ENCODE peak calls at places on chromosomes 13 and 19, in eight cellular contexts. E is ovary, J is body of pancreas, Z is fibroblast of lung, L is tibial artery, D is stomach, Q is gastrocnemius medialis, T is thoracic aorta. Y is an unnamed sample.

GRCh38 chr19:42452590-42452989 is 9.8 kb upstream of the CXCL17 start:
- DNase-seq in J (no peak), T (no peak), L (no peak), E (no peak), D (no peak), Q (no peak), Z (no peak), Y (no peak)

GRCh38 chr13:52786747-52787146 is 47.1 kb upstream of the CNMD start:
- DNase-seq in T (no peak), L (no peak), J (no peak), Q (no peak), E (no peak), Z (no peak), D (no peak), Y (no peak)

GRCh38 chr13:20714563-20715339 is 11.3 kb downstream of the IL17D start:
- DNase-seq in Z (peak; percentile 82), D (no peak), L (peak; percentile 78), E (peak; percentile 46), J (peak; percentile 39), Q (no peak), T (no peak), Y (no peak)

GRCh38 chr13:20395061-20395916 is 130.4 kb downstream of the CRYL1 start:
- DNase-seq in Q (no peak), D (peak; percentile 19), L (no peak), T (no peak), Z (no peak), J (no peak), E (no peak), Y (no peak)

GRCh38 chr13:98439136-98439828 is 137.6 kb downstream of the STK24 start:
- DNase-seq in J (no peak), L (no peak), Q (no peak), E (no peak), Z (no peak), T (no peak), D (no peak), Y (no peak)

GRCh38 chr13:29958476-29958875 is 108.1 kb upstream of the UBL3 start:
- DNase-seq in Z (no peak), T (no peak), D (no peak), Q (no peak), J (no peak), L (no peak), E (no peak), Y (no peak)

GRCh38 chr13:45384474-45385174 is 33.5 kb downstream of the SLC25A30 start:
- DNase-seq in L (no peak), Z (no peak), Q (no peak), T (no peak), D (no peak), E (no peak), J (no peak), Y (no peak)

GRCh38 chr13:45542391-45542790 is 73.1 kb downstream of the ERICH6B start:
- DNase-seq in Z (no peak), J (no peak), D (no peak), L (no peak), Q (no peak), T (no peak), E (no peak), Y (no peak)

GRCh38 chr19:10018219-10018618 is 4.9 kb downstream of the RDH8 start:
- DNase-seq in Z (peak; percentile 40), L (no peak), T (no peak), D (no peak), J (no peak), E (no peak), Q (no peak), Y (no peak)

GRCh38 chr19:10936661-10937084 is 8.1 kb downstream of the TIMM29 start:
- DNase-seq in D (peak; percentile 41), Q (no peak), J (peak; percentile 77), E (peak; percentile 71), Z (peak; percentile 75), T (no peak), L (no peak), Y (peak; percentile 50)

GRCh38 chr13:93227906-93228801 is 1.5 kb downstream of the GPC6 start:
- DNase-seq in J (peak; percentile 54), Q (no peak), E (peak; percentile 76), T (no peak), Z (peak; percentile 89), L (peak; percentile 68), D (peak; percentile 28), Y (peak; percentile 43)

GRCh38 chr13:78881054-78881453 is 222.1 kb upstream of the OBI1 start:
- DNase-seq in Z (no peak), T (no peak), J (no peak), L (no peak), E (no peak), D (no peak), Q (no peak), Y (no peak)

GRCh38 chr13:75072368-75072767 is 409.6 kb downstream of the TBC1D4 start:
- DNase-seq in E (no peak), Z (no peak), T (no peak), D (no peak), J (no peak), Q (no peak), L (no peak), Y (no peak)

GRCh38 chr13:36788276-36788675 is 30.7 kb upstream of the RFXAP start:
- DNase-seq in Z (peak; percentile 82), T (no peak), Q (no peak), E (no peak), J (no peak), L (no peak), D (no peak), Y (no peak)

GRCh38 chr13:102550507-102550906 is 46.3 kb upstream of the TPP2 start:
- DNase-seq in L (no peak), Q (no peak), T (no peak), J (no peak), D (no peak), Z (no peak), E (no peak), Y (no peak)

GRCh38 chr13:64083396-64083795 is 2667.7 kb upstream of the PCDH20 start:
- DNase-seq in Q (no peak), Z (no peak), J (no peak), L (no peak), T (no peak), D (no peak), E (no peak), Y (no peak)

GRCh38 chr13:29520671-29521070 is 74.8 kb downstream of the SLC7A1 start:
- DNase-seq in E (no peak), Q (no peak), Z (peak; percentile 88), J (no peak), D (no peak), L (no peak), T (no peak), Y (no peak)

GRCh38 chr13:109790951-109791605 is 4.7 kb upstream of the IRS2 start:
- DNase-seq in E (no peak), Q (no peak), J (peak; percentile 50), T (no peak), Z (peak; percentile 22), L (no peak), D (no peak), Y (no peak)
- TF ChIP-seq CTCF in E (peak; percentile 26), Q (no peak), J (peak; percentile 25), T (no peak), Z (peak; percentile 58), L (no peak), D (no peak), Y (peak; percentile 55)

GRCh38 chr13:113121183-113121927 is 1.2 kb upstream of the F10 start:
- DNase-seq in T (no peak), E (peak; percentile 13), L (no peak), J (peak; percentile 1), Z (no peak), Q (no peak), D (no peak), Y (no peak)

GRCh38 chr13:113124211-113125025 is 1.8 kb downstream of the F10 start:
- DNase-seq in E (peak; percentile 16), T (no peak), J (peak; percentile 1), Q (no peak), Z (no peak), D (no peak), L (no peak), Y (no peak)

GRCh38 chr13:113121928-113122420 is 625 bp upstream of the F10 start:
- DNase-seq in T (no peak), Z (no peak), D (no peak), L (no peak), E (peak; percentile 25), J (peak; percentile 2), Q (no peak), Y (no peak)

GRCh38 chr13:113123226-113124150 is 889 bp downstream of the F10 start:
- DNase-seq in D (no peak), J (peak; percentile 1), Z (no peak), Q (no peak), L (no peak), T (no peak), E (peak; percentile 16), Y (no peak)

DNA sequence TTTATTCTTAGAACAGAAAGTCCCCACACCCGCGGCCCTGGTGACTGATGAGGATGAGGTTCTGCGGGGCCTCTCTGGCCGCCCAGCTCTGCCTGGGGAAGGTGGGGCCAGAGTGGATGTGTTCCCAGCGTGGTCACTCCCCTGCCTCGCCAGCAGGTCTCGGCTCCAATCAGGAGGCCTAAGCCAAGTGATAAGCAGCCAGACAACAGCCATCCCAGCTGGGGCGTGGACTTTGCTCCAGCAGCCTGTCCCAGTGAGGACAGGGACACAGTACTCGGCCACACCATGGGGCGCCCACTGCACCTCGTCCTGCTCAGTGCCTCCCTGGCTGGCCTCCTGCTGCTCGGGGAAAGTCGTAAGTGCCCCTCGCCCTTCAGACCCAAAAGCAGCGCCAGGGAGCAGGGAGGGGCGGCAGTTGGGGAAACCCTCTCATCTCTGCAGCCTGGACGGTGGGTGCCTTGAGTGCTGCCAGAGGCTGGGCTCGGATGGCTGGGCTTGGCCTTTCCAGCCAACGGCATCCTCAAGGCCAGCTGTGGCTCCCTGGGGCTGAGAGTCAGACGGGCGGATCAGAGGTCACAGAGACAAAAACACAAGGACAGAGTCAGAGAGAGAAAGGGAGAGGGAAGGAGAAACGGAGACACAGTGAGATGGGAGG is at the start of gene F10:
- DNase-seq in T (no peak), Z (peak; percentile 21), J (peak; percentile 75), L (peak; percentile 75), D (peak; percentile 73), Q (peak; percentile 16), E (peak; percentile 79), Y (no peak)
- H3K4me3 ChIP-seq in T (peak within 1 kb of the TSS; percentile 59), Z (peak within 1 kb of the TSS; percentile 42), J (no peak within 1 kb of the TSS), L (peak within 1 kb of the TSS; percentile 43), D (peak within 1 kb of the TSS; percentile 30), Q (no peak within 1 kb of the TSS), E (peak within 1 kb of the TSS; percentile 25), Y (no peak within 1 kb of the TSS)

GRCh38 chr19:57789288-57789687 is 19.8 kb downstream of the ZNF586 start:
- DNase-seq in D (no peak), T (no peak), E (no peak), Z (no peak), Q (no peak), J (no peak), L (no peak), Y (no peak)

GRCh38 chr19:57786286-57786685 is 16.8 kb downstream of the ZNF586 start:
- DNase-seq in Q (no peak), E (no peak), L (no peak), Z (no peak), D (no peak), T (no peak), J (no peak), Y (no peak)

GRCh38 chr19:57788114-57788692 is 18.7 kb downstream of the ZNF586 start:
- DNase-seq in L (no peak), D (no peak), Z (no peak), J (no peak), T (no peak), E (no peak), Q (no peak), Y (no peak)

GRCh38 chr19:57786906-57787305 is 17.4 kb downstream of the ZNF586 start:
- DNase-seq in D (no peak), J (no peak), T (no peak), E (no peak), Q (no peak), Z (no peak), L (no peak), Y (no peak)
- H3K36me3 ChIP-seq in D (peaks cover 12% of the 10 kb centered on the region), J (no peaks in the 10 kb centered on the region), T (peaks cover 38% of the 10 kb centered on the region), E (no peaks in the 10 kb centered on the region), Q (peaks cover 38% of the 10 kb centered on the region), Z (no peaks in the 10 kb centered on the region), L (peaks cover 89% of the 10 kb centered on the region), Y (peaks cover 1% of the 10 kb centered on the region)

GRCh38 chr19:6362351-6362801 is 1.0 kb downstream of the CLPP start:
- DNase-seq in J (no peak), L (no peak), Q (no peak), T (no peak), Z (no peak), D (no peak), E (no peak), Y (no peak)
- TF ChIP-seq CTCF in J (no peak), L (no peak), Q (no peak), T (no peak), Z (no peak), D (no peak), E (no peak), Y (no peak)

Y was measured in kidney epithelial cell.